ENCODE peak calls at places on chromosome 10, in ten cellular contexts. F is IMR-90; Q is aorta; B is A549; I is MM.1S; T is neuronal stem cell; N is pancreas; D is stomach; O is effector memory CD4-positive, alpha-beta T cell; U is SJSA1. X is an unnamed sample.

GRCh38 chr10:49164587-49165188 is 23.5 kb downstream of the TMEM273 start:
- DNase-seq in T (peak; percentile 18), N (peak; percentile 13), O (no peak), B (peak; percentile 13), I (no peak), F (peak; percentile 35), Q (no peak), U (peak; percentile 9), D (no peak), X (peak; percentile 47)

GRCh38 chr10:71606721-71607430 is 112.7 kb downstream of the C10orf105 start:
- DNase-seq in O (no peak), N (no peak), Q (no peak), B (no peak), U (no peak), I (no peak), T (no peak), D (no peak), F (no peak), X (no peak)

GRCh38 chr10:11437391-11438241 is 173.8 kb downstream of the USP6NL start:
- DNase-seq in B (no peak), Q (no peak), F (no peak), I (no peak), N (no peak), U (no peak), D (no peak), T (no peak), O (no peak), X (no peak)

GRCh38 chr10:80855348-80855971 is 317.8 kb downstream of the SH2D4B start:
- DNase-seq in I (peak; percentile 12), F (no peak), U (no peak), B (no peak), T (peak; percentile 49), N (no peak), D (no peak), O (no peak), Q (no peak), X (peak; percentile 42)

GRCh38 chr10:51090190-51090589 is 15.9 kb downstream of the PRKG1 start:
- DNase-seq in Q (no peak), F (peak; percentile 56), U (no peak), D (no peak), B (no peak), T (no peak), O (no peak), I (no peak), N (no peak), X (no peak)

GRCh38 chr10:91313761-91314520 is 93.5 kb downstream of the PCGF5 start:
- DNase-seq in D (no peak), O (no peak), N (no peak), T (no peak), U (no peak), I (no peak), B (no peak), F (peak; percentile 96), Q (no peak), X (peak; percentile 29)

GRCh38 chr10:59779656-59780521 is 26.6 kb upstream of the MRLN start:
- DNase-seq in U (peak; percentile 29), N (no peak), I (no peak), D (no peak), O (no peak), T (no peak), Q (no peak), F (no peak), B (no peak), X (no peak)

GRCh38 chr10:107880185-107880584 is 715.7 kb upstream of the SORCS1 start:
- DNase-seq in F (no peak), D (no peak), T (no peak), N (no peak), U (no peak), Q (no peak), O (no peak), I (no peak), B (no peak), X (no peak)

GRCh38 chr10:117163061-117163953 is 25.2 kb upstream of the VAX1 start:
- DNase-seq in D (no peak), N (no peak), Q (no peak), O (no peak), I (no peak), U (no peak), F (no peak), B (peak; percentile 74), T (peak; percentile 67), X (peak; percentile 76)

GRCh38 chr10:120131183-120131582 is 238.7 kb downstream of the SEC23IP start:
- DNase-seq in T (peak; percentile 71), U (no peak), I (peak; percentile 38), D (no peak), F (no peak), Q (no peak), N (no peak), B (no peak), O (no peak), X (peak; percentile 44)

GRCh38 chr10:123284022-123284421 is 129.8 kb downstream of the BUB3 start:
- DNase-seq in I (no peak), D (no peak), B (no peak), T (no peak), F (no peak), N (no peak), O (no peak), Q (no peak), U (no peak), X (no peak)

GRCh38 chr10:119374236-119374635 is 166.9 kb downstream of the GRK5 start:
- DNase-seq in N (no peak), T (no peak), I (no peak), F (no peak), B (no peak), Q (peak; percentile 35), O (no peak), U (no peak), D (no peak), X (no peak)

GRCh38 chr10:119849031-119849789 is 23.4 kb downstream of the MCMBP start:
- DNase-seq in B (no peak), U (peak; percentile 95), I (no peak), N (no peak), Q (no peak), D (no peak), O (no peak), T (no peak), F (peak; percentile 76), X (no peak)

GRCh38 chr10:91163709-91164474 is 56.6 kb upstream of the PCGF5 start:
- DNase-seq in B (peak; percentile 76), F (peak; percentile 93), T (no peak), U (peak; percentile 73), Q (peak; percentile 85), I (no peak), N (peak; percentile 72), D (peak; percentile 75), O (peak; percentile 68), X (no peak)

GRCh38 chr10:131237991-131238651 is 73.4 kb downstream of the TCERG1L start:
- DNase-seq in D (no peak), U (no peak), I (no peak), T (no peak), B (no peak), N (no peak), F (no peak), O (no peak), Q (no peak), X (no peak)

GRCh38 chr10:62804384-62805138 is at the start of gene ADO:
- DNase-seq in U (peak; percentile 94), B (peak; percentile 84), Q (peak; percentile 88), T (peak; percentile 85), N (peak; percentile 79), D (peak; percentile 85), O (peak; percentile 69), I (peak; percentile 84), F (peak; percentile 79), X (peak; percentile 94)

GRCh38 chr10:78552261-78552811 is 516.4 kb upstream of the ZMIZ1 start:
- DNase-seq in Q (peak; percentile 87), F (peak; percentile 60), T (no peak), O (no peak), U (no peak), N (peak; percentile 17), I (no peak), D (no peak), B (no peak), X (no peak)

GRCh38 chr10:28985137-28985885 is 303.6 kb upstream of the LYZL1 start:
- DNase-seq in B (no peak), O (no peak), N (no peak), D (no peak), U (no peak), F (no peak), T (no peak), I (no peak), Q (no peak), X (no peak)

GRCh38 chr10:61634711-61635110 is 28.0 kb upstream of the CABCOCO1 start:
- DNase-seq in D (no peak), B (no peak), F (peak; percentile 58), Q (no peak), O (no peak), I (no peak), N (no peak), U (no peak), T (no peak), X (no peak)
- H3K4me3 ChIP-seq in D (no peak overlapping the region), B (no peak overlapping the region), F (no peak overlapping the region), Q (no peak overlapping the region), O (no peak overlapping the region), I (no peak overlapping the region), N (no peak overlapping the region), U (no peak overlapping the region), T (no peak overlapping the region), X (no peak overlapping the region)

GRCh38 chr10:25398680-25399079 is 223.9 kb downstream of the GPR158 start:
- DNase-seq in T (no peak), I (no peak), U (no peak), Q (no peak), F (no peak), D (no peak), N (no peak), B (no peak), O (no peak), X (no peak)
- H3K27ac ChIP-seq in T (no peak overlapping the region), I (no peak overlapping the region), U (no peak overlapping the region), Q (no peak overlapping the region), F (no peak overlapping the region), D (no peak overlapping the region), N (no peak overlapping the region), B (no peak overlapping the region), O (no peak overlapping the region), X (no peak overlapping the region)

DNA sequence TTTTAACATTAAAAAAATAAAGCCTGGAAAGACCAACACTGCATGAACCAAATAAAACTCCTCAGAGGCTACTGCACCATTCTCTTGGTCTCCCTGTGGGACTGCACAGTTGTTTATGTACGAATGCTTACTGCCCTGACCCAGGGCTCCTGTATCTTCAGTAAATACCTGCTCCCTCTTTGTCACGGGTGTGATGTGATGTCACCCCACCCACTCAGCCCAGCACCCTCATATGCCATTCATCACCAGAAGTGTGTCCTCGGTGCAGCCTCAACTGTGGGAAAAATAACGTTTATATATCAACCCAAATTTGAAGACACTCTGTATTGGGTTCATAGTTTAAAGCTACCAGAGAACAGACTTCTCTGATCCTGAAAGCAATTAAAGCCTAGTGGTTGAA is 14.0 kb upstream of the SH3PXD2A start:
- DNase-seq in O (no peak), Q (no peak), N (no peak), I (no peak), F (no peak), U (no peak), T (no peak), D (no peak), B (no peak), X (no peak)
- H3K9me3 ChIP-seq in O (peaks cover 14% of the 10 kb centered on the region), Q (peaks cover 2% of the 10 kb centered on the region), N (no peaks in the 10 kb centered on the region), I (no peaks in the 10 kb centered on the region), F (peaks cover 8% of the 10 kb centered on the region), U (no peaks in the 10 kb centered on the region), T (peaks cover 11% of the 10 kb centered on the region), D (peaks cover 21% of the 10 kb centered on the region), B (peaks cover 20% of the 10 kb centered on the region), X (peaks cover 7% of the 10 kb centered on the region)

DNA sequence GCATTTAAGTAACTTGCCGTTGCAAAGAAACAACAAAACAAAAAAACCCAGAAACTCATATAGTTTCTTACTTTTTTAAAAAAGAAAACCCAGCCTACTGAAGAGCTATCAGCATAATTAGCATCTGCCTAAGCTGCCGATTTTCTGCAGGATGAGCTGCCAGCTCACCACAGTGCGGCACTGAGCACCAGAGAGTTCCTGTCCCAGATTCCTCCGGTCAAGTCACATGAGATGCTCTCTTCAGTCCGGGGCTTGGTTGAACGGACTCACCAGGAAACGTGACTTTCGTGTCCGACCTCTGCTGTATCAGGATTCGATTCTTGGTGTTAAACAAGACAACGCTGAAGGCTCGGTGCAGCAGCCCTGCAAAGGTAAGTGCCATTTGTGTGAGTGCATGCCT is 3.2 kb downstream of the IDI2 start:
- DNase-seq in B (no peak), Q (no peak), I (no peak), U (no peak), D (no peak), T (no peak), F (no peak), N (no peak), O (no peak), X (no peak)
- H3K4me3 ChIP-seq in B (no peak overlapping the region), Q (no peak overlapping the region), I (no peak overlapping the region), U (no peak overlapping the region), D (no peak overlapping the region), T (no peak overlapping the region), F (no peak overlapping the region), N (no peak overlapping the region), O (no peak overlapping the region), X (no peak overlapping the region)

X was measured in A673.